ENCODE peak calls at places on chromosomes 4 and X, in eight cellular contexts. K is uterus, B is NCI-H69, L is left lung, M is NCI-H1930, F is Kasumi-1, T is brain microvascular endothelial cell, I is caudate nucleus. X is an unnamed sample.

GRCh38 chrX:46637937-46638336 is 64.4 kb downstream of the CHST7 start:
- DNase-seq in L (no peak), M (no peak), F (no peak), B (no peak), I (no peak), T (no peak), K (no peak), X (peak)

GRCh38 chrX:40094041-40094899 is 3.5 kb downstream of the BCOR start:
- DNase-seq in I (peak), L (peak), M (no peak), T (no peak), K (peak), B (peak), F (no peak), X (peak)

GRCh38 chrX:54479471-54480122 is 16.4 kb downstream of the FGD1 start:
- DNase-seq in M (no peak), L (no peak), K (no peak), F (no peak), T (no peak), B (peak), I (no peak), X (no peak)

GRCh38 chr4:24995346-24995745 is 35.4 kb downstream of the LGI2 start:
- DNase-seq in K (no peak), F (no peak), I (no peak), L (no peak), M (no peak), T (no peak), B (no peak), X (no peak)

GRCh38 chr4:45992728-45993127 is 131.1 kb downstream of the GABRG1 start:
- DNase-seq in I (no peak), F (no peak), T (no peak), L (no peak), K (no peak), M (no peak), B (no peak), X (no peak)

GRCh38 chrX:108437789-108438623 is at the start of gene COL4A6:
- DNase-seq in T (peak), B (peak), F (no peak), I (no peak), M (peak), K (peak), L (no peak), X (no peak)

GRCh38 chr4:100054071-100054470 is 104.0 kb upstream of the H2AZ1 start:
- DNase-seq in L (no peak), F (no peak), B (no peak), I (no peak), T (no peak), K (no peak), M (no peak), X (no peak)

GRCh38 chrX:1401611-1402430 is 9.9 kb upstream of the SLC25A6 start:
- DNase-seq in B (no peak), F (no peak), L (peak), K (no peak), I (no peak), M (no peak), T (no peak), X (no peak)

GRCh38 chr4:174613979-174614378 is 91.7 kb upstream of the HPGD start:
- DNase-seq in L (no peak), M (no peak), I (no peak), F (peak), B (no peak), K (no peak), T (no peak), X (no peak)

GRCh38 chr4:93157984-93158383 is 670.6 kb upstream of the ATOH1 start:
- DNase-seq in T (no peak), F (no peak), B (peak), K (no peak), I (no peak), M (no peak), L (no peak), X (no peak)

X was measured in NCI-H226.